ENCODE peak calls at places on chromosome 16, in four cellular contexts. T is body of pancreas, U is mesendoderm, M is left ventricle myocardium inferior. R is an unnamed sample.

GRCh38 chr16:23874613-23875294 is 39.0 kb downstream of the PRKCB start:
- DNase-seq in T (no peak), U (no peak), M (no peak), R (no peak)

GRCh38 chr16:68644303-68644702 is 807 bp upstream of the CDH3 start:
- DNase-seq in T (no peak), U (peak; percentile 67), M (no peak), R (no peak)

GRCh38 chr16:52399116-52399515 is 147.8 kb downstream of the TOX3 start:
- DNase-seq in T (no peak), U (no peak), M (no peak), R (no peak)

GRCh38 chr16:23282508-23282907 is 19.6 kb upstream of the SCNN1B start:
- DNase-seq in T (no peak), U (peak; percentile 50), M (no peak), R (no peak)

GRCh38 chr16:81415757-81416156 is 28.9 kb upstream of the CMIP start:
- DNase-seq in T (no peak), U (peak; percentile 84), M (no peak), R (no peak)

GRCh38 chr16:67016143-67016542 is 12.8 kb upstream of the CBFB start:
- DNase-seq in T (no peak), U (no peak), M (no peak), R (no peak)

GRCh38 chr16:69410285-69410990 is 14.0 kb upstream of the CYB5B start:
- DNase-seq in T (no peak), U (no peak), M (no peak), R (no peak)

GRCh38 chr16:89917773-89918452 is 749 bp upstream of the MC1R start:
- DNase-seq in T (peak; percentile 38), U (peak; percentile 79), M (peak; percentile 85), R (peak; percentile 88)

GRCh38 chr16:88008835-88009234 is 57.6 kb downstream of the BANP start:
- DNase-seq in T (no peak), U (no peak), M (no peak), R (no peak)

GRCh38 chr16:48272837-48273421 is 25.6 kb upstream of the ABCC11 start:
- DNase-seq in T (no peak), U (no peak), M (no peak), R (no peak)

GRCh38 chr16:81618187-81618586 is 160.9 kb upstream of the PLCG2 start:
- DNase-seq in T (no peak), U (no peak), M (no peak), R (no peak)

GRCh38 chr16:8519643-8520042 is 70.7 kb downstream of the TMEM114 start:
- DNase-seq in T (peak; percentile 24), U (no peak), M (no peak), R (no peak)

GRCh38 chr16:86016201-86016965 is 117.4 kb downstream of the IRF8 start:
- DNase-seq in T (peak; percentile 36), U (peak; percentile 76), M (no peak), R (peak; percentile 35)

GRCh38 chr16:14186007-14186953 is 115.2 kb downstream of the MRTFB start:
- DNase-seq in T (no peak), U (peak; percentile 68), M (peak; percentile 31), R (peak; percentile 58)
- H3K4me3 ChIP-seq in T (no peak overlapping the region), U (no peak overlapping the region), M (peak overlapping the region; percentile 62), R (peak overlapping the region; percentile 26)

GRCh38 chr16:55539049-55539448 is 27.4 kb upstream of the CAPNS2 start:
- DNase-seq in T (no peak), U (no peak), M (no peak), R (no peak)
- H3K4me3 ChIP-seq in T (no peak overlapping the region), U (no peak overlapping the region), M (no peak overlapping the region), R (no peak overlapping the region)

DNA sequence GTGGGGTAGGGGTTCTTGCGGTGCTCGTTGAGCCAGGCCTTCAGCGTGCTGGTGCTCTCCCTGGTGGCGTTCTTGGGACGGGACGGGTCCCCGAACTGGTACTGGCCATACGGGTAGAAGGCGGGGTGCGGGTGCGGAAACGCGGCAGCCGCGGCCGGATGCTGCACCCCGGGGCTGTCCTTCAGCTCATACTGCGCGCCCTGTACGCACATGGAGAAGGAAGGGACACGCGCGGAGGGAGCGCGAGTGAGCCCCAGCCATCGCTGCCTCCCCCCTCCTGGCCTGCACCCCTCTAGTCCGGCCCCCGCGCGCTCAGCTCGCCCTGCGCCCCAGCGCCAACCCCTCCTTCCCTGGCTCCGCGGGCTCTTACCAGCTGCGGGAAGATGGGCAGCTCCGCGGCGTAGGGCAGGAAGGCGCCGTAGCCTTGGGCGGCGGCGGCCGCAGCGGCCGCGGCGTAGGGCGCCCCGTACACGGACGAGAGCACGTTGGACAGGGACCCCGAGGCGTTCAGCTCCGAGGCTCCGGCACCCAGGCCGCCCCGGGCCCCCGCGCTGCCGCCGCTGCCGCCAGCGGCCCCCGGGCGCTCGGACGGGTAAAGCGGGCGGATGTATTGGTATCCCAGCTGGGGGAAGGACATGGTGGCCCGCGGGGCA is 1.0 kb downstream of the IRX3 start:
- DNase-seq in T (no peak), U (peak; percentile 37), M (peak; percentile 51), R (no peak)
- H3K4me3 ChIP-seq in T (peak overlapping the region; percentile 42), U (peak overlapping the region; percentile 91), M (peak overlapping the region; percentile 83), R (peak overlapping the region; percentile 37)

DNA sequence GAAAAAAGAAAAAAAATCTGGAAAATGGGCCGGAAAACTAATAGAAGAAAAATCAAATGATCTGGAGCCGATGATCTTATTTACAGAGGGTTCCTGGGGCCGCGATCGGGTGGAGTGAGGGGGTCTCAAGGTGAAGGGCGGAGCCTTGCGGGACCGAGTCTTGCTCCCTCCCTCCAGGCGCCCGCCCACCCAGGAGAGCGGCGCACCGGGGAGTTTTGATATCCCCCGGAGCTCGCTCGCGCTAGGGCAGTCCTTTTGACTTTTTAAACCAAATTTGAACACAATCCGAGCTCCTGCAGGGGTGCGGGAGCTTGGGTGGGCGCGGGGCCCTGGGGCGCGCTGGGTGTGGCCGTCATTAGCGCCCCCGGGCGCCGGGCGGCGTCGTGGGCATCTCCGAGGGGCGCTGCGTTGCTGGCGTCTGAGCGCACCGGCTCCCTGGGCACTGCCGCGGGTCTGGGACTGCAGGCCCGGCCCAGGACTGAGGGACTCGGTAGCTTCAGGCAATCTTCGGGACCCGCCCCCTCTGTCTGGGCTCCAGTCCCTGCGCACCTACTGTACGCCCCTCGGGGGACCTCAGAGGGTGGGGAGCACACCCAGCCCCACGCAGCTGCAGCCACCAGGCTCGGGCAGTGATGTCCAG is 10.9 kb downstream of the MAF start:
- DNase-seq in T (no peak), U (no peak), M (peak; percentile 22), R (no peak)
- H3K4me3 ChIP-seq in T (no peak overlapping the region), U (no peak overlapping the region), M (peak overlapping the region; percentile 65), R (no peak overlapping the region)

DNA sequence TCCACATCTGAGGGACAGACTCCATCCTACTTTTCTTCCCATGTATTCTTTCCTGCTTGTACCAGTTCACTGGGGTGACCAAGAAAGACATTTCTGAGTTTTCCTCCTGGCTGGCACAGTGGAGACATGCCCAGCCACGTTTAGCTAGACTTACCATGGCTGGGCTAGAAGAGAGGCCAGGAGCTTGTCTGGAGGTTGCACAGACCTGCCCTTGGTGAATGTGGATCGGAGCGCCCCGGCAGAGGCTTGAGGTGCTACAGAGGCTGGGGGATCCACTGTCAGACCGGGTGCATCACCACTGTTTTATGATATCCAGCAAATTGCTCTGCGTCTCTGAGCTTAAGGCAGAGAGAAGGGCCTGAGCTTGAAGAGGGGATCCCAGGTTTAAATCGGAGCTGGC is 3.5 kb downstream of the IL4R start:
- DNase-seq in T (no peak), U (no peak), M (no peak), R (peak; percentile 48)
- H3K4me3 ChIP-seq in T (no peak overlapping the region), U (no peak overlapping the region), M (no peak overlapping the region), R (no peak overlapping the region)

GRCh38 chr16:3999479-3999868 is 116.8 kb downstream of the ADCY9 start:
- DNase-seq in T (no peak), U (peak; percentile 78), M (peak; percentile 60), R (peak; percentile 81)
- H3K4me3 ChIP-seq in T (no peak overlapping the region), U (no peak overlapping the region), M (peak overlapping the region; percentile 8), R (no peak overlapping the region)

GRCh38 chr16:20072524-20073202 is 1.0 kb downstream of the GPR139 start:
- DNase-seq in T (no peak), U (no peak), M (no peak), R (no peak)
- H3K4me3 ChIP-seq in T (no peak overlapping the region), U (no peak overlapping the region), M (no peak overlapping the region), R (no peak overlapping the region)

GRCh38 chr16:15518412-15519351 is 84.3 kb downstream of the BMERB1 start:
- DNase-seq in T (peak; percentile 14), U (peak; percentile 41), M (peak; percentile 46), R (no peak)
- H3K4me3 ChIP-seq in T (no peak overlapping the region), U (no peak overlapping the region), M (no peak overlapping the region), R (no peak overlapping the region)

DNA sequence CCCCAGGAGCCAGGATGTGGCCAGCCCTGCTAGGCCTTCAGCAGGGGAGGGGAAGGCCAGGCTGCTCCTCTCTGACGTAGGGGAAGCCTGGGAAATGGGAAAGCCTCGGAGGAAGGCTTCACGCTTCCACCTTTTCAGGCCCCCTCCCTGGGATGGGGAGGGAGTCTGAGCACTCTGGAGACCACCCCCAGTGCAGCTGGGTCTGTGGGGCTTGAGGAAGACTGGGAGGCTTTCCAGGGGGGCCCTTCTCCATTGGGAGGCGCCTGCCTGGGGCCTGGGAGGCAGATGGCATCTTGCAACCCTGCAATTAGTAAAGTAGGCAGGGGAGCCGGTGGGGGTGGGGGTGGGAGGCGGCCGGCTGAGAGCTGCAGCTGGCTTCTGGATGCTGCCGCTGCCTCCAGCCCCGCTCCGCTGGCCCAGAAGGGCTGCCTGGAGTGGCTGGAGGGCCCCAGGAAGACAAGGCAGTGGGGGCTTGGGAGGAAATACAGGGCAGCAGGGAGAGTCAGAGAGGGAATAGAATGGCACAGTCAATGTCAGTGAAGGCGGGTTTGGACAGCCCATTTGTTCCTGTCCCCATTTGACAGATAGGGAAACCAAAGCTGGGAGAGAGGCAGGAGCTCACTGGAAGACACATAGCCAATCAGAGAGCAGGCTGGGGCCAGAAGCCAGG is 21.3 kb upstream of the DOK4 start:
- DNase-seq in T (no peak), U (peak; percentile 48), M (no peak), R (no peak)
- H3K4me3 ChIP-seq in T (no peak overlapping the region), U (no peak overlapping the region), M (no peak overlapping the region), R (no peak overlapping the region)

GRCh38 chr16:2204727-2205103 is 539 bp upstream of the MLST8 start:
- DNase-seq in T (no peak), U (no peak), M (no peak), R (no peak)
- H3K4me3 ChIP-seq in T (peak overlapping the region; percentile 88), U (no peak overlapping the region), M (peak overlapping the region; percentile 86), R (peak overlapping the region; percentile 43)

R was measured in aorta.